ENCODE peak calls at places on chromosomes 12 and 14, in eight cellular contexts. K is naive thymus-derived CD4-positive, alpha-beta T cell; B is CD8-positive, alpha-beta memory T cell; E is body of pancreas; J is upper lobe of right lung; T is left ventricle myocardium inferior; C is colonic mucosa; R is lung. I is an unnamed sample.

GRCh38 chr14:38481939-38482678 is 226.2 kb upstream of the CLEC14A start:
- DNase-seq in E (no peak), T (no peak), K (no peak), J (peak; percentile 57), C (no peak), B (no peak), R (peak; percentile 43), I (no peak)

GRCh38 chr12:123075591-123076171 is 75.2 kb downstream of the PITPNM2 start:
- DNase-seq in C (peak; percentile 39), R (peak; percentile 36), K (peak; percentile 86), J (peak; percentile 74), T (no peak), E (no peak), B (peak; percentile 86), I (no peak)

GRCh38 chr12:46268349-46268616 is 560 bp downstream of the SLC38A1 start:
- DNase-seq in C (no peak), B (peak; percentile 56), J (peak; percentile 67), E (no peak), K (no peak), R (no peak), T (no peak), I (no peak)

GRCh38 chr14:63647696-63648410 is 6.2 kb upstream of the WDR89 start:
- DNase-seq in C (no peak), J (no peak), E (no peak), T (no peak), R (no peak), B (no peak), K (no peak), I (no peak)

GRCh38 chr12:116594325-116595038 is 35.3 kb downstream of the MAP1LC3B2 start:
- DNase-seq in E (no peak), R (peak; percentile 38), T (peak; percentile 49), B (no peak), C (peak; percentile 35), K (peak; percentile 77), J (peak; percentile 80), I (no peak)

GRCh38 chr12:59904874-59905521 is 309.2 kb downstream of the SLC16A7 start:
- DNase-seq in J (no peak), E (no peak), K (no peak), R (no peak), T (no peak), B (no peak), C (no peak), I (no peak)

GRCh38 chr12:10068634-10069033 is 30.2 kb downstream of the CLEC1A start:
- DNase-seq in B (no peak), E (no peak), R (no peak), T (no peak), C (no peak), J (no peak), K (no peak), I (no peak)

GRCh38 chr14:100223332-100224171 is 15.4 kb upstream of the YY1 start:
- DNase-seq in E (no peak), T (no peak), R (no peak), K (no peak), C (no peak), B (no peak), J (no peak), I (no peak)

GRCh38 chr14:39315859-39316444 is 82.2 kb downstream of the MIA2 start:
- DNase-seq in E (no peak), R (no peak), K (no peak), B (no peak), C (no peak), T (no peak), J (no peak), I (no peak)

GRCh38 chr14:39091716-39092115 is 11.3 kb downstream of the SEC23A start:
- DNase-seq in E (no peak), C (no peak), R (no peak), T (no peak), B (no peak), J (no peak), K (no peak), I (no peak)

GRCh38 chr12:90951418-90952110 is 3.4 kb downstream of the CCER1 start:
- DNase-seq in K (no peak), B (no peak), J (no peak), T (no peak), R (no peak), C (no peak), E (no peak), I (no peak)

GRCh38 chr12:56931474-56931978 is 2.7 kb downstream of the SDR9C7 start:
- DNase-seq in B (no peak), J (no peak), E (no peak), R (no peak), K (peak; percentile 26), T (no peak), C (peak; percentile 45), I (no peak)

GRCh38 chr12:7190268-7191055 is 976 bp downstream of the PEX5 start:
- DNase-seq in E (peak; percentile 41), C (peak; percentile 30), T (peak; percentile 26), B (no peak), R (no peak), J (peak; percentile 70), K (peak; percentile 15), I (no peak)

GRCh38 chr12:92398565-92399309 is 253.1 kb upstream of the BTG1 start:
- DNase-seq in K (peak; percentile 88), T (no peak), R (no peak), E (no peak), J (no peak), B (no peak), C (no peak), I (no peak)

GRCh38 chr14:51368721-51369163 is 128.7 kb downstream of the TMX1 start:
- DNase-seq in E (no peak), J (no peak), R (no peak), B (no peak), T (no peak), C (no peak), K (no peak), I (no peak)

GRCh38 chr14:51370758-51371386 is 130.8 kb downstream of the TMX1 start:
- DNase-seq in K (no peak), E (no peak), C (no peak), J (no peak), B (no peak), T (no peak), R (no peak), I (no peak)

GRCh38 chr14:51369814-51370213 is 129.8 kb downstream of the TMX1 start:
- DNase-seq in B (no peak), J (no peak), C (no peak), T (no peak), E (peak; percentile 22), R (no peak), K (peak; percentile 8), I (no peak)

GRCh38 chr14:51365241-51365940 is 125.3 kb downstream of the TMX1 start:
- DNase-seq in T (no peak), K (no peak), C (no peak), B (no peak), E (no peak), J (no peak), R (no peak), I (no peak)

GRCh38 chr14:51367600-51367931 is 127.5 kb downstream of the TMX1 start:
- DNase-seq in C (no peak), E (no peak), B (no peak), K (no peak), T (no peak), J (no peak), R (no peak), I (no peak)
- H3K27ac ChIP-seq in C (no peak overlapping the region), E (no peak overlapping the region), B (no peak overlapping the region), K (no peak overlapping the region), T (peak overlapping the region; percentile 25), J (no peak overlapping the region), R (no peak overlapping the region), I (peak overlapping the region; percentile 58)

DNA sequence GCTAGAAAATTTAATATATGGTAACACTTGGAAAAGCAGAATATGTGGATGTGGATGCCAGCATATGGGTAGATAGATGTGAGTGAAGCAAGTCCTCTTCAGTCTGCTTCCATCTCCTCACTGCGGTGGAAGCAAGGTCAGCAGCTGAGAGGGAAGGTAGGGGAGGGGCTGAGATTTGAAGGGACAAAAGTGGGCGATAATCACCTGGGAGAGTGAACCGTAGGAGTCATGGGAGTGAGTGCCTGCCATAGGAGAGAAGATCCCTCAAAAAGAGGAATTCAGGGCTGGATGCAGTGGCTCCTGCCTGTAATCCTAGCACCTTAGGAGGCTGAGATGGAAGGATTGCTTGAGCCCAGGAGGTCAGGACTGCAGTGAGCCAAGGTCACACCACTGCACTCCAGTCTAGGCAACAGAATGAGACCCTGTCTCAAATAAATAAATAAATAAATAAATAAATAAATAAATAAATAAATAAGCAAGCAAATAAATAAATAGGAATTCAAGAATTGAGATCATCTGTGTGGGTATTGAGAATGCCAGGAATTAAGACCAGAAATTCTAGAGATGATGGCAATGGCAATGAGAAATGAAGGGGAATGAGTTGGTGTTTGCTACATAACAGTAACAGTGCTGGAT is 123.4 kb downstream of the BICD1 start:
- DNase-seq in J (no peak), K (no peak), E (no peak), B (no peak), R (no peak), T (no peak), C (no peak), I (no peak)
- H3K4me3 ChIP-seq in J (no peak overlapping the region), K (no peak overlapping the region), E (no peak overlapping the region), B (no peak overlapping the region), R (no peak overlapping the region), T (no peak overlapping the region), C (no peak overlapping the region), I (no peak overlapping the region)

DNA sequence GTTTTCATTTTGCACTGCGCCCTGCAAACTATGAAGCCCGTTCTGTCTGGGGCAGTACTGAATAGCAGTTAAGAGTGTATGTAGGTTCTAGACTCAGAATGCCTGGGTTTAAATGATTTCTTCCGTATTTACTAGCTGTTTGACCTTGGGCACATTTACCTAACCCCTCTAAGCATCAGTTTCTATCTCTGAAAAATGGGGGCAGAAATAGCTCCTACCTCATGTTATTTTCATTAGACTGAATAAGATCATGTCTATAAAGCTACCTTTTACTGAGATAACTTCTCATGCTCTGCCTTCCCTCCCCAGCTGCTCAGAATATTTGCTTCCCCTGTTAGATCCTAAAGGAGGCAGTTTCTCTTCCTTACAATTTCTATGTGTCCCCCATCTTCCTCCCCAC is 5.7 kb downstream of the PAH start:
- DNase-seq in R (no peak), J (no peak), B (no peak), C (no peak), K (no peak), T (no peak), E (no peak), I (no peak)
- H3K27ac ChIP-seq in R (no peak overlapping the region), J (no peak overlapping the region), B (no peak overlapping the region), C (no peak overlapping the region), K (no peak overlapping the region), T (no peak overlapping the region), E (no peak overlapping the region), I (no peak overlapping the region)

GRCh38 chr14:74669846-74670245 is 43.0 kb downstream of the AREL1 start:
- DNase-seq in E (no peak), B (no peak), C (no peak), K (no peak), R (no peak), T (no peak), J (no peak), I (no peak)

GRCh38 chr14:74670726-74671125 is 42.2 kb downstream of the AREL1 start:
- DNase-seq in C (no peak), B (no peak), K (no peak), E (no peak), T (no peak), J (no peak), R (no peak), I (no peak)

GRCh38 chr14:74673768-74674167 is 39.1 kb downstream of the AREL1 start:
- DNase-seq in K (no peak), B (no peak), R (no peak), C (no peak), E (no peak), T (no peak), J (no peak), I (no peak)

GRCh38 chr14:74675219-74675618 is 37.7 kb downstream of the AREL1 start:
- DNase-seq in E (no peak), T (no peak), C (no peak), B (no peak), R (no peak), K (no peak), J (no peak), I (no peak)

GRCh38 chr14:74671789-74672188 is 41.1 kb downstream of the AREL1 start:
- DNase-seq in J (no peak), B (no peak), T (no peak), K (no peak), C (no peak), E (no peak), R (no peak), I (no peak)
- H3K4me3 ChIP-seq in J (no peak overlapping the region), B (no peak overlapping the region), T (no peak overlapping the region), K (no peak overlapping the region), C (no peak overlapping the region), E (no peak overlapping the region), R (no peak overlapping the region), I (no peak overlapping the region)